ENCODE peak calls at places on chromosome 9, in eight cellular contexts. F, T, U, V, E, J, G and O are unnamed samples.
A peak's percentile ranks its signal among the peaks of the same experiment; 100 is the strongest.

GRCh38 chr9:35818341-35818740 is 3.5 kb upstream of the HINT2 start:
- DNase-seq in F (no peak), T (no peak), U (no peak), V (no peak), E (no peak), J (no peak), G (no peak), O (no peak)

GRCh38 chr9:107332883-107333282 is 49.8 kb downstream of the RAD23B start:
- DNase-seq in F (no peak), T (no peak), U (no peak), V (no peak), E (no peak), J (no peak), G (no peak), O (no peak)

GRCh38 chr9:14256588-14256987 is 57.4 kb downstream of the NFIB start:
- DNase-seq in F (no peak), T (no peak), U (no peak), V (no peak), E (no peak), J (no peak), G (no peak), O (no peak)

GRCh38 chr9:85212887-85213286 is 528.9 kb downstream of the AGTPBP1 start:
- DNase-seq in F (peak; percentile 98), T (peak; percentile 17), U (no peak), V (no peak), E (no peak), J (no peak), G (no peak), O (peak; percentile 3)

GRCh38 chr9:128294142-128294541 is 18.1 kb downstream of the SWI5 start:
- DNase-seq in F (no peak), T (no peak), U (no peak), V (no peak), E (no peak), J (no peak), G (no peak), O (no peak)

GRCh38 chr9:6877671-6878161 is 119.9 kb downstream of the KDM4C start:
- DNase-seq in F (peak; percentile 86), T (no peak), U (no peak), V (no peak), E (no peak), J (peak; percentile 57), G (no peak), O (no peak)

GRCh38 chr9:8338249-8338721 is 538.7 kb upstream of the DMAC1 start:
- DNase-seq in F (peak; percentile 49), T (no peak), U (no peak), V (no peak), E (no peak), J (no peak), G (no peak), O (no peak)

GRCh38 chr9:138060365-138060764 is 182.8 kb downstream of the CACNA1B start:
- DNase-seq in F (no peak), T (no peak), U (no peak), V (no peak), E (no peak), J (no peak), G (no peak), O (no peak)

GRCh38 chr9:100322954-100323536 is 29.7 kb downstream of the TEX10 start:
- DNase-seq in F (peak; percentile 37), T (no peak), U (no peak), V (peak; percentile 21), E (no peak), J (peak; percentile 52), G (peak; percentile 38), O (peak; percentile 25)

GRCh38 chr9:95225016-95225745 is 92.3 kb downstream of the FANCC start:
- DNase-seq in F (no peak), T (no peak), U (no peak), V (no peak), E (no peak), J (peak; percentile 27), G (no peak), O (no peak)

GRCh38 chr9:127779136-127779981 is 893 bp upstream of the SH2D3C start:
- DNase-seq in F (no peak), T (peak; percentile 70), U (peak; percentile 50), V (no peak), E (no peak), J (no peak), G (no peak), O (no peak)

GRCh38 chr9:75063556-75064305 is 24.2 kb downstream of the NMRK1 start:
- DNase-seq in F (peak; percentile 32), T (no peak), U (no peak), V (no peak), E (no peak), J (no peak), G (no peak), O (no peak)

GRCh38 chr9:118331622-118332045 is 627.4 kb downstream of the TLR4 start:
- DNase-seq in F (peak; percentile 94), T (no peak), U (no peak), V (no peak), E (no peak), J (peak; percentile 89), G (no peak), O (no peak)

GRCh38 chr9:133540336-133541025 is 6.0 kb downstream of the ADAMTSL2 start:
- DNase-seq in F (no peak), T (no peak), U (no peak), V (no peak), E (no peak), J (no peak), G (no peak), O (no peak)
- H3K27ac ChIP-seq in F (no peak overlapping the region), T (no peak overlapping the region), U (no peak overlapping the region), V (no peak overlapping the region), E (peak overlapping the region; percentile 85), J (no peak overlapping the region), G (no peak overlapping the region), O (no peak overlapping the region)

GRCh38 chr9:2819165-2819564 is 24.7 kb downstream of the PUM3 start:
- DNase-seq in F (no peak), T (no peak), U (no peak), V (no peak), E (no peak), J (no peak), G (no peak), O (no peak)

GRCh38 chr9:2815661-2816060 is 28.2 kb downstream of the PUM3 start:
- DNase-seq in F (no peak), T (no peak), U (no peak), V (no peak), E (no peak), J (no peak), G (no peak), O (no peak)

GRCh38 chr9:2817987-2818386 is 25.9 kb downstream of the PUM3 start:
- DNase-seq in F (peak; percentile 95), T (no peak), U (no peak), V (no peak), E (no peak), J (no peak), G (no peak), O (no peak)

GRCh38 chr9:2818486-2819121 is 25.3 kb downstream of the PUM3 start:
- DNase-seq in F (no peak), T (no peak), U (no peak), V (no peak), E (no peak), J (no peak), G (no peak), O (no peak)

GRCh38 chr9:2816476-2817141 is 27.3 kb downstream of the PUM3 start:
- DNase-seq in F (peak; percentile 97), T (no peak), U (no peak), V (no peak), E (no peak), J (no peak), G (no peak), O (no peak)
- H3K27ac ChIP-seq in F (peak overlapping the region; percentile 96), T (peak overlapping the region; percentile 63), U (no peak overlapping the region), V (peak overlapping the region; percentile 65), E (peak overlapping the region; percentile 71), J (peak overlapping the region; percentile 29), G (peak overlapping the region; percentile 8), O (no peak overlapping the region)

GRCh38 chr9:130054820-130055219 is 1.1 kb downstream of the GPR107 start:
- DNase-seq in F (no peak), T (no peak), U (no peak), V (no peak), E (no peak), J (no peak), G (no peak), O (peak; percentile 28)
- H3K27ac ChIP-seq in F (no peak overlapping the region), T (peak overlapping the region; percentile 91), U (no peak overlapping the region), V (no peak overlapping the region), E (peak overlapping the region; percentile 93), J (peak overlapping the region; percentile 92), G (no peak overlapping the region), O (peak overlapping the region; percentile 76)

DNA sequence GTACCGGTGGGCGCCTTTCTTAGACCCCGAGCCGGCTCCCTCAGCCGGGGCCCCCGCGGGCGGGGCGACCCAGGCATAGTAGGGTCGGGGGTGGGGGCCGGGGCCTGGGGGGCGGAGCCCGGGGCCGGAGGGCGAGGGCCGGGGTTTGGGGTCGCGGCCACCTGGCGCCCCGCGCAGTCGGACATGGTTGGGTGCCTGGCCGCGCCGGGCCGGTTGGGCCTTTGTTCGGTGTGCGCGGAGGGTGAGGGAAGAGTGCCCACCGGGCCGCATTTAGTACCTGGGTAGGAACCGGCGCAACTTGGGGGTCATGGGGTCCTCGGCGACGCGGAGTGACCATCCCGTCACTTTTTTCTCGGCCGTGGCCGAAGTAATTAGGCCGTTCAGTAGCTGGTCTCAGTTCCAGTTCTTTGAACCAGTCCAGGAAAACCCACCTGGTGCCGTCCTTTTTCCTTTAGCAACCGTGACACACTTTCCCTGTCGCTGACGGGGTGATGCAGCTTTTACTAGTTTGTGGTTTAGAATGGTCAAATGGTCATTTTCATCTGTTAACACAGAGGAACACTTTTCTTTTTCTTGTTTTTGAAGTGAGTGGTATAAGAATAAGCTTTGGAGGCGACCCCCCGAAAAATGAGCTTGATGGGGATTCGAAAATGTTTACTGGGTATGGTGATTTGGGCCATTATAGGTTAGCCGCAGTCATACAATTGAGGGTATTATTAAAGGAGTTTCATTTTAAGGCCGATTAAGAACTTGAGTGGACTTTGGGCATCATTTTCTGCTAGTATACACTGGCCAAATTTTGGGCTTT is 555 bp downstream of the CKS2 start:
- DNase-seq in F (no peak), T (peak; percentile 21), U (no peak), V (no peak), E (peak; percentile 23), J (no peak), G (no peak), O (no peak)
- H3K27ac ChIP-seq in F (peak overlapping the region; percentile 94), T (peak overlapping the region; percentile 93), U (peak overlapping the region; percentile 91), V (no peak overlapping the region), E (peak overlapping the region; percentile 57), J (peak overlapping the region; percentile 95), G (peak overlapping the region; percentile 99), O (peak overlapping the region; percentile 73)

DNA sequence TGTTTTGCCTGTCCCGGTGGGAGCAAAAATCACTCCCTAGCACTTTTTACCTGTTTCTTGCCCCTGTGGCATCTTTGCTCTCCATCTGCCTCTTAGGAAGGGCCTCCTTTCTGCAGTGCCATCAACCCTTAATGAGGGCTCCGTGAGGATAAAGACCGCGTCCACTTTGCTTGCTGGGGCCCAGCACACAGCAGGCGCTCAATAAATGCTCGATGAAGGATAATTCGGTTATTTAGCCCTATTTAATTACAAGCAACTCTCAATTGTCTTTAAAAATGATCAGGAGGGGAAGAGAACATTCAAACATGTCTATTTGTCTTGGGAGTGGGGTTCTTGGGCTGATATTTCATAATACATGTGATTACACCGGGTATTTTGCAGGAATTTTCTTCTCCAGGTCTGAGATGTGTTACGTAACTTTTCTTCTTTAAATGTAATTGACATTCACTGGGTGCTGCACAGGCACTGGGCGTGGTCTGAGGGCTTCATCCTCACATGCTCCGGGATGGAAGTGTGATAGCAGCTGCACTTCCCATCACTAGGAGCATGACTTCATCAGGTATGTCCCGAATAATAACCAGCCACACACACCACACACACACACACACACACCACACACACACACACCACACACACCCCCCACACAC is 19.8 kb upstream of the NTNG2 start:
- DNase-seq in F (no peak), T (no peak), U (no peak), V (no peak), E (no peak), J (peak; percentile 42), G (no peak), O (no peak)
- H3K27ac ChIP-seq in F (no peak overlapping the region), T (no peak overlapping the region), U (no peak overlapping the region), V (no peak overlapping the region), E (no peak overlapping the region), J (no peak overlapping the region), G (no peak overlapping the region), O (no peak overlapping the region)